ENCODE peak calls at places on chromosomes 3 and 15, in four cellular contexts. L is heart right ventricle, K is kidney, P is lung. I is an unnamed sample. For H3K4me1, the result is how much of the 10 kb centered on the place peaks cover.

GRCh38 chr3:188834349-188834748 is 337.4 kb upstream of the TPRG1 start:
- DNase-seq in K (no peak), P (no peak), L (no peak), I (no peak)

GRCh38 chr3:27345493-27345892 is 23.7 kb downstream of the NEK10 start:
- DNase-seq in K (no peak), P (no peak), L (no peak), I (no peak)

GRCh38 chr3:186315581-186316354 is 46.3 kb downstream of the DGKG start:
- DNase-seq in K (no peak), P (no peak), L (no peak), I (no peak)

GRCh38 chr15:73052679-73053397 is 575 bp downstream of the NEO1 start:
- DNase-seq in K (peak), L (peak), P (peak), I (peak)

GRCh38 chr15:74746389-74746788 is 2.3 kb upstream of the CYP1A2 start:
- DNase-seq in L (no peak), P (no peak), K (no peak), I (no peak)

GRCh38 chr15:76177491-76178040 is 117.8 kb downstream of the TMEM266 start:
- DNase-seq in K (no peak), P (no peak), L (peak), I (peak)

GRCh38 chr3:49757197-49757596 is 29.1 kb downstream of the IP6K1 start:
- DNase-seq in K (no peak), L (no peak), P (no peak), I (no peak)

GRCh38 chr15:38863381-38863780 is 298.8 kb upstream of the RASGRP1 start:
- DNase-seq in P (no peak), L (no peak), K (no peak), I (no peak)

GRCh38 chr15:90004671-90005070 is 3.5 kb downstream of the ZNF710 start:
- DNase-seq in K (no peak), P (peak), L (no peak), I (peak)

GRCh38 chr15:30033211-30033610 is 49.5 kb upstream of the GOLGA8J start:
- DNase-seq in L (no peak), K (no peak), P (no peak), I (no peak)

GRCh38 chr15:30038667-30039523 is 43.9 kb upstream of the GOLGA8J start:
- DNase-seq in P (no peak), L (no peak), K (no peak), I (no peak)

GRCh38 chr15:30030350-30030749 is 52.4 kb upstream of the GOLGA8J start:
- DNase-seq in K (no peak), L (no peak), P (no peak), I (no peak)

GRCh38 chr15:30036304-30036703 is 46.5 kb upstream of the GOLGA8J start:
- DNase-seq in K (no peak), P (no peak), L (no peak), I (no peak)

GRCh38 chr15:30033763-30034162 is 49.0 kb upstream of the GOLGA8J start:
- DNase-seq in L (no peak), P (no peak), K (no peak), I (no peak)
- H3K27ac ChIP-seq in L (no peak), P (no peak), K (no peak), I (no peak)

GRCh38 chr3:58041826-58042324 is 33.7 kb downstream of the FLNB start:
- DNase-seq in P (no peak), L (no peak), K (no peak), I (no peak)
- H3K4me1 ChIP-seq in P (under half), L (half or more), K (under half), I (half or more)

DNA sequence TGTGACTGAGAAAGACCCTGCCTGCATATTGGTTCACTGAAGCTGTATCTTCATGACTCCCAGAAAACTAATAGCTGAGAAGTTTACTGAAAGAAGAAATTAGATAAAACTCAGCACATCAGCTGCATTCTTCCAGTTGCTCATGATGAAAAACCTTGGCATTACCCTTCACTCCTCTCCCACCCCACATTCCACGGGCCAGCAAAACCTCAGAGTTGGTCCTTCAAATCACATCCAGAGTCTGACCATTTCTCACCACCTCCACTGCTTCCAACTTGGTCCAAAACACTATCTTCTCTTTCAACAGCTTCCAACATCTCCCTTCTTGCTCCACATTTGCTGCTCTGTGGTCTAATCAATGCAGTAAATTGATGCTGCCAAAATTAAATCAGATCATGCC is 97.1 kb downstream of the CD47 start:
- DNase-seq in P (no peak), K (no peak), L (no peak), I (no peak)
- H3K27ac ChIP-seq in P (no peak), K (no peak), L (no peak), I (peak)

GRCh38 chr3:139306078-139306477 is 37.7 kb upstream of the MRPS22 start:
- DNase-seq in K (no peak), L (no peak), P (no peak), I (no peak)

GRCh38 chr3:139308156-139309017 is 35.4 kb upstream of the MRPS22 start:
- DNase-seq in L (no peak), P (no peak), K (no peak), I (no peak)

GRCh38 chr3:139307601-139308146 is 36.1 kb upstream of the MRPS22 start:
- DNase-seq in L (no peak), P (no peak), K (no peak), I (no peak)

GRCh38 chr3:139309046-139309660 is 34.7 kb upstream of the MRPS22 start:
- DNase-seq in P (no peak), L (no peak), K (no peak), I (no peak)

DNA sequence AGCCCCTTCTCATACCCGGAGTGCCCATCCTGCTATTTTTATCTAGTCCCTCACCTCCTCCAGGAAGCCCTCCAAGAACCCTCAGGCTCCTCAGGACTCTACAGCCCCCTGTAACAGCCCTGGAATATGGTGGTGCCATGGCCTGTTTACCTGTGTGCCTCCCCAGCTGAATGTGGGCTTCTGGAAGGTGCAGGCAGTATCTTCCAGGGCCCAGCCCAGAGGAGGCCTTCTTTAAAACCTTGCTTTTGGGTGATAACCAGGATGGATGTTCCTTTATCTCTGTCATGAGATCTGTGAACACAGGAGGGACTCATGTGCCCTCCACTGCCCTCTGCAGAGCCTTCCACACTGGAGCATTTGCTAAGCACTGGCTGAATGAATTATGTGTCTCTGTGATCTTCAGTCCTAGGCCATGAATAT is 36.7 kb upstream of the MRPS22 start:
- DNase-seq in L (no peak), P (no peak), K (no peak), I (no peak)
- H3K4me1 ChIP-seq in L (under half), P (under half), K (under half), I (under half)

GRCh38 chr3:120908803-120909601 is 997 bp downstream of the STXBP5L start:
- DNase-seq in K (peak), P (no peak), L (no peak), I (no peak)
- H3K27ac ChIP-seq in K (no peak), P (no peak), L (no peak), I (no peak)